ENCODE peak calls at places on chromosome 2, in nine cellular contexts. One of them, this sample, is unnamed.

GRCh38 chr2:232533944-232534710 is 5.4 kb upstream of the CHRNG start:
- DNase-seq in epithelial cell of esophagus: no peak
- DNase-seq in HFFc6: no peak
- DNase-seq in B cell: no peak
- DNase-seq in choroid plexus epithelial cell: peak
- DNase-seq in foreskin fibroblast: no peak
- DNase-seq in GM12864: no peak
- DNase-seq in CD8-positive, alpha-beta T cell: no peak
- DNase-seq in mucosa of descending colon: no peak
- DNase-seq in this sample: no peak

GRCh38 chr2:223978451-223978850 is 21.2 kb downstream of the MRPL44 start:
- DNase-seq in epithelial cell of esophagus: no peak
- DNase-seq in HFFc6: no peak
- DNase-seq in B cell: no peak
- DNase-seq in choroid plexus epithelial cell: no peak
- DNase-seq in foreskin fibroblast: no peak
- DNase-seq in GM12864: no peak
- DNase-seq in CD8-positive, alpha-beta T cell: no peak
- DNase-seq in mucosa of descending colon: no peak
- DNase-seq in this sample: no peak

GRCh38 chr2:140154711-140155110 is 1374.5 kb upstream of the NXPH2 start:
- DNase-seq in epithelial cell of esophagus: no peak
- DNase-seq in HFFc6: no peak
- DNase-seq in B cell: no peak
- DNase-seq in choroid plexus epithelial cell: peak
- DNase-seq in foreskin fibroblast: peak
- DNase-seq in GM12864: no peak
- DNase-seq in CD8-positive, alpha-beta T cell: no peak
- DNase-seq in mucosa of descending colon: no peak
- DNase-seq in this sample: no peak

GRCh38 chr2:193469251-193469650 is 1274.5 kb upstream of the TMEFF2 start:
- DNase-seq in epithelial cell of esophagus: no peak
- DNase-seq in HFFc6: no peak
- DNase-seq in B cell: peak
- DNase-seq in choroid plexus epithelial cell: no peak
- DNase-seq in foreskin fibroblast: no peak
- DNase-seq in GM12864: no peak
- DNase-seq in CD8-positive, alpha-beta T cell: no peak
- DNase-seq in mucosa of descending colon: no peak
- DNase-seq in this sample: no peak

GRCh38 chr2:24404582-24404981 is 44.2 kb upstream of the ITSN2 start:
- DNase-seq in epithelial cell of esophagus: peak
- DNase-seq in HFFc6: peak
- DNase-seq in B cell: no peak
- DNase-seq in choroid plexus epithelial cell: no peak
- DNase-seq in foreskin fibroblast: peak
- DNase-seq in GM12864: no peak
- DNase-seq in CD8-positive, alpha-beta T cell: no peak
- DNase-seq in mucosa of descending colon: no peak
- DNase-seq in this sample: no peak

GRCh38 chr2:128727914-128728313 is 409.2 kb upstream of the HS6ST1 start:
- DNase-seq in epithelial cell of esophagus: peak
- DNase-seq in HFFc6: peak
- DNase-seq in B cell: no peak
- DNase-seq in choroid plexus epithelial cell: peak
- DNase-seq in foreskin fibroblast: peak
- DNase-seq in GM12864: no peak
- DNase-seq in CD8-positive, alpha-beta T cell: no peak
- DNase-seq in mucosa of descending colon: no peak
- DNase-seq in this sample: no peak

GRCh38 chr2:131009713-131010475 is 83.4 kb downstream of the FAM168B start:
- DNase-seq in epithelial cell of esophagus: no peak
- DNase-seq in HFFc6: no peak
- DNase-seq in B cell: no peak
- DNase-seq in choroid plexus epithelial cell: no peak
- DNase-seq in foreskin fibroblast: no peak
- DNase-seq in GM12864: no peak
- DNase-seq in CD8-positive, alpha-beta T cell: no peak
- DNase-seq in mucosa of descending colon: no peak
- DNase-seq in this sample: no peak

GRCh38 chr2:111638274-111638877 is 245.6 kb downstream of the ANAPC1 start:
- DNase-seq in epithelial cell of esophagus: no peak
- DNase-seq in HFFc6: no peak
- DNase-seq in B cell: no peak
- DNase-seq in choroid plexus epithelial cell: no peak
- DNase-seq in foreskin fibroblast: no peak
- DNase-seq in GM12864: no peak
- DNase-seq in CD8-positive, alpha-beta T cell: no peak
- DNase-seq in mucosa of descending colon: no peak
- DNase-seq in this sample: no peak

GRCh38 chr2:160390544-160391258 is 102.9 kb downstream of the RBMS1 start:
- DNase-seq in epithelial cell of esophagus: peak
- DNase-seq in HFFc6: peak
- DNase-seq in B cell: no peak
- DNase-seq in choroid plexus epithelial cell: no peak
- DNase-seq in foreskin fibroblast: peak
- DNase-seq in GM12864: no peak
- DNase-seq in CD8-positive, alpha-beta T cell: no peak
- DNase-seq in mucosa of descending colon: no peak
- DNase-seq in this sample: no peak

GRCh38 chr2:86199834-86200177 is 549 bp downstream of the MRPL35 start:
- DNase-seq in epithelial cell of esophagus: no peak
- DNase-seq in HFFc6: no peak
- DNase-seq in B cell: no peak
- DNase-seq in choroid plexus epithelial cell: no peak
- DNase-seq in foreskin fibroblast: no peak
- DNase-seq in GM12864: no peak
- DNase-seq in CD8-positive, alpha-beta T cell: no peak
- DNase-seq in mucosa of descending colon: no peak
- DNase-seq in this sample: no peak

GRCh38 chr2:240643811-240644150 is 18.5 kb downstream of the GPR35 start:
- DNase-seq in epithelial cell of esophagus: no peak
- DNase-seq in HFFc6: no peak
- DNase-seq in B cell: no peak
- DNase-seq in choroid plexus epithelial cell: no peak
- DNase-seq in foreskin fibroblast: no peak
- DNase-seq in GM12864: no peak
- DNase-seq in CD8-positive, alpha-beta T cell: no peak
- DNase-seq in mucosa of descending colon: no peak
- DNase-seq in this sample: no peak

GRCh38 chr2:229133155-229133772 is 137.8 kb downstream of the PID1 start:
- DNase-seq in epithelial cell of esophagus: peak
- DNase-seq in HFFc6: peak
- DNase-seq in B cell: no peak
- DNase-seq in choroid plexus epithelial cell: peak
- DNase-seq in foreskin fibroblast: no peak
- DNase-seq in GM12864: no peak
- DNase-seq in CD8-positive, alpha-beta T cell: no peak
- DNase-seq in mucosa of descending colon: no peak
- DNase-seq in this sample: no peak

GRCh38 chr2:72128059-72128842 is 19.4 kb downstream of the CYP26B1 start:
- DNase-seq in epithelial cell of esophagus: no peak
- DNase-seq in HFFc6: no peak
- DNase-seq in B cell: no peak
- DNase-seq in choroid plexus epithelial cell: no peak
- DNase-seq in foreskin fibroblast: no peak
- DNase-seq in GM12864: no peak
- DNase-seq in CD8-positive, alpha-beta T cell: no peak
- DNase-seq in mucosa of descending colon: no peak
- DNase-seq in this sample: no peak

GRCh38 chr2:64654993-64655666 is 1.4 kb upstream of the SERTAD2 start:
- DNase-seq in epithelial cell of esophagus: no peak
- DNase-seq in HFFc6: peak
- DNase-seq in B cell: no peak
- DNase-seq in choroid plexus epithelial cell: no peak
- DNase-seq in foreskin fibroblast: peak
- DNase-seq in GM12864: no peak
- DNase-seq in CD8-positive, alpha-beta T cell: no peak
- DNase-seq in mucosa of descending colon: no peak
- DNase-seq in this sample: no peak
- TF ChIP-seq CTCF in epithelial cell of esophagus: peak
- TF ChIP-seq CTCF in HFFc6: peak
- TF ChIP-seq CTCF in B cell: peak
- TF ChIP-seq CTCF in choroid plexus epithelial cell: peak
- TF ChIP-seq CTCF in foreskin fibroblast: peak
- TF ChIP-seq CTCF in GM12864: peak
- TF ChIP-seq CTCF in CD8-positive, alpha-beta T cell: no peak
- TF ChIP-seq CTCF in mucosa of descending colon: no peak
- TF ChIP-seq CTCF in this sample: peak

GRCh38 chr2:164937864-164938401 is 17.4 kb downstream of the SLC38A11 start:
- DNase-seq in epithelial cell of esophagus: no peak
- DNase-seq in HFFc6: no peak
- DNase-seq in B cell: no peak
- DNase-seq in choroid plexus epithelial cell: no peak
- DNase-seq in foreskin fibroblast: no peak
- DNase-seq in GM12864: no peak
- DNase-seq in CD8-positive, alpha-beta T cell: no peak
- DNase-seq in mucosa of descending colon: no peak
- DNase-seq in this sample: no peak
- TF ChIP-seq CTCF in epithelial cell of esophagus: no peak
- TF ChIP-seq CTCF in HFFc6: no peak
- TF ChIP-seq CTCF in B cell: no peak
- TF ChIP-seq CTCF in choroid plexus epithelial cell: no peak
- TF ChIP-seq CTCF in foreskin fibroblast: no peak
- TF ChIP-seq CTCF in GM12864: no peak
- TF ChIP-seq CTCF in CD8-positive, alpha-beta T cell: no peak
- TF ChIP-seq CTCF in mucosa of descending colon: no peak
- TF ChIP-seq CTCF in this sample: no peak

GRCh38 chr2:31865215-31865614 is 145.6 kb downstream of the MEMO1 start:
- DNase-seq in epithelial cell of esophagus: no peak
- DNase-seq in HFFc6: no peak
- DNase-seq in B cell: no peak
- DNase-seq in choroid plexus epithelial cell: no peak
- DNase-seq in foreskin fibroblast: no peak
- DNase-seq in GM12864: no peak
- DNase-seq in CD8-positive, alpha-beta T cell: no peak
- DNase-seq in mucosa of descending colon: no peak
- DNase-seq in this sample: no peak

GRCh38 chr2:31863867-31864266 is 146.9 kb downstream of the MEMO1 start:
- DNase-seq in epithelial cell of esophagus: no peak
- DNase-seq in HFFc6: no peak
- DNase-seq in B cell: no peak
- DNase-seq in choroid plexus epithelial cell: no peak
- DNase-seq in foreskin fibroblast: no peak
- DNase-seq in GM12864: no peak
- DNase-seq in CD8-positive, alpha-beta T cell: no peak
- DNase-seq in mucosa of descending colon: no peak
- DNase-seq in this sample: no peak

GRCh38 chr2:31859959-31860358 is 150.8 kb downstream of the MEMO1 start:
- DNase-seq in epithelial cell of esophagus: no peak
- DNase-seq in HFFc6: no peak
- DNase-seq in B cell: no peak
- DNase-seq in choroid plexus epithelial cell: peak
- DNase-seq in foreskin fibroblast: no peak
- DNase-seq in GM12864: no peak
- DNase-seq in CD8-positive, alpha-beta T cell: no peak
- DNase-seq in mucosa of descending colon: no peak
- DNase-seq in this sample: no peak
- TF ChIP-seq CTCF in epithelial cell of esophagus: no peak
- TF ChIP-seq CTCF in HFFc6: no peak
- TF ChIP-seq CTCF in B cell: no peak
- TF ChIP-seq CTCF in choroid plexus epithelial cell: no peak
- TF ChIP-seq CTCF in foreskin fibroblast: no peak
- TF ChIP-seq CTCF in GM12864: no peak
- TF ChIP-seq CTCF in CD8-positive, alpha-beta T cell: no peak
- TF ChIP-seq CTCF in mucosa of descending colon: no peak
- TF ChIP-seq CTCF in this sample: no peak

DNA sequence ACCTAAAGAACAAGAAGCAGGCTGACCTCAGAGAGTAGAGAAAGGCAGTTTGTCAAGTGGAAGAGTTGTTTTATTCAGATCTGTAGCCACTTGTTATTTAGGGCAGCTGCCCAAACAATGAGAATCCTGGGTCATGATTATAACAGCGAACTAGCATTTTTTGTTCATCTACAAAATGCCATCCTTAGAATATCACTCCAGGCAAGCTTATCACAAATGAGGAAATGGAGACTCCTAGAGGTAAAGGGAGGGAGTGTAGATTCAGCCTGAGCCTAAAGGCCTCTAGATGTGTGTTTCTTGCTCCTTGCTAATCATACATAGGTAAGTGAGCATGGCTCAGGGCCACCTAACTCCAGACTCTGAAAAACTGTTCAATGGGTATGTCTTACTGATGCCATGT is 126.1 kb downstream of the HNMT start:
- DNase-seq in epithelial cell of esophagus: peak
- DNase-seq in HFFc6: peak
- DNase-seq in B cell: no peak
- DNase-seq in choroid plexus epithelial cell: peak
- DNase-seq in foreskin fibroblast: peak
- DNase-seq in GM12864: no peak
- DNase-seq in CD8-positive, alpha-beta T cell: no peak
- DNase-seq in mucosa of descending colon: no peak
- DNase-seq in this sample: no peak
- TF ChIP-seq CTCF in epithelial cell of esophagus: peak
- TF ChIP-seq CTCF in HFFc6: peak
- TF ChIP-seq CTCF in B cell: no peak
- TF ChIP-seq CTCF in choroid plexus epithelial cell: peak
- TF ChIP-seq CTCF in foreskin fibroblast: peak
- TF ChIP-seq CTCF in GM12864: peak
- TF ChIP-seq CTCF in CD8-positive, alpha-beta T cell: no peak
- TF ChIP-seq CTCF in mucosa of descending colon: peak
- TF ChIP-seq CTCF in this sample: peak

DNA sequence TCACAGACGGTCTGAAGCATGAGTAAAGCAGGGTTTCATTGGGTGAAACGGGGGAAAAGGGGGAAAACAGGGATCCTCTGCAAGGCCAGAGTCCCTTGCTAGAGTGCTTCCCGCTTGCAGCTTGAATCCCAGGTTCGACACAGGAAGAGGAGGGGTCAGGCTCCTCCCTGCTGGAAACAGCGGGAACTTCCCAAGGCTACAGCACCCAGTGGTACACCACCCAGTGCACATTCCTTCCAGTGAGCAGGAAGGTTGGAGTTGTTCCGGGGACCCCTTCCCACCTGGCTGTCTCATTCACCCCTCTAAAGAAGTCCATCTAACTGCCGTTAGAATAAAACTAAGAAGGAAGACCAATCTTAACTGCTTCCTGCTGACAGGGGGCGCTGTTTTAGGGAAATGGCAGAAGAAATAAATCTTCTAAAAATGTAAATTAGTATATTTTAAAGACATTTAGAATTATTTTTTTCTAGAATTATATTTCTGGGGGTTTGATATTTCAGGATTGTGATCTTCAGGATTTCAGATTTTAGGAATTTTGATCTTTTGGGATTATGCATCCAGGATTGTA is 230.9 kb downstream of the RBM43 start:
- DNase-seq in epithelial cell of esophagus: no peak
- DNase-seq in HFFc6: no peak
- DNase-seq in B cell: no peak
- DNase-seq in choroid plexus epithelial cell: no peak
- DNase-seq in foreskin fibroblast: no peak
- DNase-seq in GM12864: no peak
- DNase-seq in CD8-positive, alpha-beta T cell: no peak
- DNase-seq in mucosa of descending colon: no peak
- DNase-seq in this sample: no peak
- TF ChIP-seq CTCF in epithelial cell of esophagus: peak
- TF ChIP-seq CTCF in HFFc6: peak
- TF ChIP-seq CTCF in B cell: no peak
- TF ChIP-seq CTCF in choroid plexus epithelial cell: peak
- TF ChIP-seq CTCF in foreskin fibroblast: peak
- TF ChIP-seq CTCF in GM12864: peak
- TF ChIP-seq CTCF in CD8-positive, alpha-beta T cell: no peak
- TF ChIP-seq CTCF in mucosa of descending colon: no peak
- TF ChIP-seq CTCF in this sample: peak

This sample was measured in progenitor cell of endocrine pancreas.